ENCODE peak calls at places on chromosomes 6 and 20, in five cellular contexts. A is HepG2, U is IMR-90, L is GM23248, R is GM12878. K is an unnamed sample.

GRCh38 chr6:158708239-158708638 is 58.4 kb downstream of the SYTL3 start:
- DNase-seq in A (no peak), U (peak; percentile 60), L (no peak), R (no peak), K (no peak)

GRCh38 chr6:111841822-111842221 is 31.4 kb downstream of the FYN start:
- DNase-seq in A (no peak), U (peak; percentile 76), L (no peak), R (peak; percentile 60), K (no peak)

GRCh38 chr6:44023586-44024454 is 103.4 kb downstream of the MRPL14 start:
- DNase-seq in A (no peak), U (no peak), L (no peak), R (no peak), K (no peak)

GRCh38 chr6:139570166-139570565 is 195.7 kb upstream of the CITED2 start:
- DNase-seq in A (no peak), U (no peak), L (no peak), R (no peak), K (no peak)

GRCh38 chr6:111011360-111012142 is 29.7 kb downstream of the RPF2 start:
- DNase-seq in A (peak; percentile 32), U (peak; percentile 55), L (peak; percentile 66), R (peak; percentile 15), K (peak; percentile 68)

GRCh38 chr6:45377555-45378323 is at the start of gene SUPT3H:
- DNase-seq in A (peak; percentile 95), U (peak; percentile 93), L (peak; percentile 97), R (peak; percentile 56), K (peak; percentile 96)

GRCh38 chr20:32445539-32446273 is 87.6 kb downstream of the ASXL1 start:
- DNase-seq in A (no peak), U (no peak), L (no peak), R (no peak), K (peak; percentile 61)

GRCh38 chr6:98041921-98042320 is 758.9 kb upstream of the MMS22L start:
- DNase-seq in A (no peak), U (no peak), L (no peak), R (no peak), K (no peak)

GRCh38 chr20:7967199-7967844 is 27.1 kb upstream of the HAO1 start:
- DNase-seq in A (no peak), U (peak; percentile 6), L (peak; percentile 87), R (no peak), K (no peak)

GRCh38 chr6:28750926-28751458 is 172.8 kb downstream of the TRIM27 start:
- DNase-seq in A (no peak), U (no peak), L (no peak), R (no peak), K (no peak)
- H2AFZ ChIP-seq in A (no peak overlapping the region), U (no peak overlapping the region), L (no peak overlapping the region), R (no peak overlapping the region), K (no peak overlapping the region)

GRCh38 chr6:65903992-65904391 is 197.0 kb upstream of the EYS start:
- DNase-seq in A (no peak), U (no peak), L (no peak), R (no peak), K (no peak)
- H3K4me2 ChIP-seq in A (no peak overlapping the region), U (no peak overlapping the region), L (no peak overlapping the region), R (no peak overlapping the region), K (no peak overlapping the region)

GRCh38 chr6:125151715-125152114 is 1.9 kb upstream of the TPD52L1 start:
- DNase-seq in A (no peak), U (no peak), L (no peak), R (no peak), K (peak; percentile 35)

GRCh38 chr6:125155344-125155743 is 1.8 kb downstream of the TPD52L1 start:
- DNase-seq in A (no peak), U (no peak), L (no peak), R (no peak), K (peak; percentile 22)

GRCh38 chr6:125153541-125154183 is at the start of gene TPD52L1:
- DNase-seq in A (peak; percentile 66), U (peak; percentile 60), L (peak; percentile 76), R (no peak), K (peak; percentile 68)

GRCh38 chr6:125156496-125156895 is 2.9 kb downstream of the TPD52L1 start:
- DNase-seq in A (no peak), U (no peak), L (no peak), R (no peak), K (no peak)

GRCh38 chr6:125154184-125155135 is 887 bp downstream of the TPD52L1 start:
- DNase-seq in A (peak; percentile 7), U (no peak), L (peak; percentile 50), R (no peak), K (peak; percentile 23)
- H3K9ac ChIP-seq in A (no peak overlapping the region), U (peak overlapping the region; percentile 50), L (peak overlapping the region; percentile 2), R (no peak overlapping the region), K (no peak overlapping the region)

GRCh38 chr6:75563032-75563431 is 38.6 kb upstream of the SENP6 start:
- DNase-seq in A (peak; percentile 37), U (peak; percentile 47), L (peak; percentile 47), R (no peak), K (peak; percentile 78)
- H2AFZ ChIP-seq in A (no peak overlapping the region), U (no peak overlapping the region), L (no peak overlapping the region), R (no peak overlapping the region), K (no peak overlapping the region)

DNA sequence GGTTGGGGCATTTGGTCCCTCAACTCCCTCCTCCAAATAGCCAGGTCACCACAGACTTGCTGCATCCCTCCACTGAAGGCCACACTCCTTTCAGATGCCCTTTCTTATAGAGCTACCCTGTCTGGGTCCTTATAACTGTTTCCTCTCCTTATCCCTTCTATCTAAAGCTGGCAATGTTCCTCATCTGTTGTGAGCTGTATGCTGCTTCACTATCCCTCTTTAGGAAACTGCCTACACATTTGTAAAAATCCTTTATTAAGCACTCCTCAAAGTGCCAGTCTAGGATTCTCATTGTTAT is 176.9 kb upstream of the PTPRK start:
- DNase-seq in A (no peak), U (no peak), L (no peak), R (no peak), K (no peak)
- H3K4me2 ChIP-seq in A (no peak overlapping the region), U (no peak overlapping the region), L (no peak overlapping the region), R (no peak overlapping the region), K (no peak overlapping the region)

DNA sequence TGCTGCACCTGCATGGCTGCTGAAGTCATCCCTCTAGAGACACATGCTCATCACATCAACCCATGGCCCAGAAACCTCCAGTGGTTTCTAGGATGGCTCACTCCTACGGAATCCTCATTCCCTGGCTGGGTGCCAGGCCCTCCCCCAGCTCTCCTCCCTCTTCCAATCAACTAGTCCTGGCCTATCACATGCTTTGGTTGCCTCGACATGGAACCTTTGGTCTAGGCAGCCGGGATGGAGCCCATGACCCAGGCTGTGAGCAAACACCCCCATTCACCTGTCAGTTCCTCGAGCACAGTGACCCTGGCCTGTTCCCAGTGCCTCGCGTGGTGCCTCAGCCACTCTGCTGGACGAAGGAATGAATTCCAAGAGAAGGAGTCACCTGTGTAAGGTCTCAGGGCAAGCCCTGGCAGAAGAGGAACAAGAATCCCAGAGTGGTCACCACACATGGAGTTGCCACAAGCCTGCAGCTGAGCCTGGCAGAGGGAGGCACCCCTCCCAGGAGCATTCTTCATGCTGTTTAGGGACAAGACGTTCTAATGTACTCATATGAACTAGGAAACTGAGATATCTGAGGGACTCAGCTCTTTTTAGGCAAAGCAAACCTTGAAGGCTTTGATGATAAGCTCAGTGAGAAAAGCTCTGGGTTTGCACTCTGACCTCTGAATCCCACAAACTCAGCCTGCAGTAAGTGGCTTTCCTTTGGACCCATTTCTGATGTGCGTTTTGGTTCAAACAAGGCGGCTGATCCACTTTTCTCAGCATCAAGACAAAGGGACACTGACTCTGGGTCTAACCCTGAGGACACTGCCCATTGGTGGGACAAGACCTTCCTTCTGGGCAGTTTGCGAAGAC is 40.2 kb downstream of the PPP1R3G start:
- DNase-seq in A (peak; percentile 72), U (peak; percentile 68), L (peak; percentile 35), R (no peak), K (no peak)
- H3K9ac ChIP-seq in A (no peak overlapping the region), U (no peak overlapping the region), L (no peak overlapping the region), R (no peak overlapping the region), K (no peak overlapping the region)